ENCODE peak calls at places on chromosomes 6 and 20, in ten cellular contexts. A, E, Z, S, C, P, X, R, G and M are unnamed samples.

GRCh38 chr20:38275815-38276550 is 15.4 kb upstream of the KIAA1755 start:
- DNase-seq in C (no peak), S (no peak), P (no peak), X (peak), G (no peak), Z (no peak), E (peak), R (no peak), A (no peak), M (peak)

GRCh38 chr6:87482382-87482781 is 9.6 kb downstream of the SLC35A1 start:
- DNase-seq in C (no peak), A (no peak), S (no peak), P (no peak), E (no peak), X (no peak), G (no peak), R (no peak), Z (no peak), M (no peak)

GRCh38 chr6:8707956-8708772 is 272.8 kb upstream of the SLC35B3 start:
- DNase-seq in S (no peak), Z (no peak), X (peak), P (no peak), E (peak), R (peak), G (peak), A (peak), C (peak), M (no peak)

GRCh38 chr20:51497542-51498467 is 44.7 kb downstream of the NFATC2 start:
- DNase-seq in X (no peak), C (no peak), A (no peak), S (no peak), G (no peak), Z (peak), R (no peak), P (peak), E (peak), M (no peak)

GRCh38 chr6:105769987-105770386 is 316.1 kb upstream of the PRDM1 start:
- DNase-seq in E (no peak), A (no peak), R (no peak), X (no peak), P (no peak), Z (no peak), G (no peak), S (no peak), C (no peak), M (no peak)

GRCh38 chr6:30782425-30783014 is 38.2 kb upstream of the IER3 start:
- DNase-seq in P (no peak), E (peak), R (no peak), G (no peak), S (no peak), A (no peak), C (no peak), Z (no peak), X (no peak), M (no peak)

GRCh38 chr6:170248861-170249600 is 41.8 kb downstream of the DLL1 start:
- DNase-seq in G (no peak), P (no peak), S (no peak), A (no peak), C (no peak), R (no peak), X (no peak), E (no peak), Z (no peak), M (no peak)

GRCh38 chr20:38212806-38213606 is 47.5 kb downstream of the KIAA1755 start:
- DNase-seq in S (no peak), P (no peak), G (no peak), R (no peak), C (peak), A (no peak), E (no peak), X (no peak), Z (no peak), M (no peak)

GRCh38 chr6:30156262-30156599 is 4.8 kb downstream of the TRIM10 start:
- DNase-seq in S (no peak), P (no peak), E (peak), Z (no peak), R (no peak), G (peak), A (no peak), X (no peak), C (no peak), M (no peak)

GRCh38 chr6:144447487-144447886 is 162.4 kb downstream of the UTRN start:
- DNase-seq in P (no peak), Z (no peak), S (no peak), G (no peak), C (no peak), R (no peak), A (no peak), X (no peak), E (peak), M (peak)

GRCh38 chr6:47278545-47278944 is 31.2 kb downstream of the TNFRSF21 start:
- DNase-seq in S (no peak), C (no peak), X (no peak), P (no peak), G (peak), Z (no peak), A (no peak), R (no peak), E (no peak), M (no peak)

GRCh38 chr6:127192911-127193503 is 73.7 kb upstream of the RNF146 start:
- DNase-seq in G (no peak), Z (no peak), X (no peak), C (no peak), R (no peak), A (no peak), P (no peak), S (no peak), E (peak), M (no peak)

GRCh38 chr6:145070791-145071190 is 664.5 kb downstream of the EPM2A start:
- DNase-seq in G (no peak), R (no peak), E (no peak), A (no peak), Z (no peak), C (no peak), X (no peak), S (no peak), P (no peak), M (no peak)

GRCh38 chr6:41675176-41675767 is 37.0 kb downstream of the MDFI start:
- DNase-seq in S (no peak), X (no peak), P (no peak), R (no peak), G (peak), E (no peak), Z (no peak), C (no peak), A (no peak), M (no peak)

GRCh38 chr6:108171291-108171917 is 5.6 kb downstream of the NR2E1 start:
- DNase-seq in G (no peak), X (no peak), P (no peak), A (no peak), Z (no peak), S (no peak), R (no peak), C (no peak), E (no peak), M (no peak)

GRCh38 chr20:9506964-9507369 is 7.4 kb upstream of the LAMP5 start:
- DNase-seq in A (no peak), Z (no peak), X (no peak), R (no peak), P (no peak), C (no peak), G (no peak), E (no peak), S (no peak), M (no peak)

GRCh38 chr20:51106011-51106410 is 83.1 kb upstream of the KCNG1 start:
- DNase-seq in Z (no peak), R (no peak), S (no peak), P (no peak), C (no peak), X (no peak), A (no peak), E (no peak), G (peak), M (no peak)

GRCh38 chr20:57622579-57623381 is 2.6 kb upstream of the ZBP1 start:
- DNase-seq in G (peak), S (peak), E (peak), P (peak), R (peak), C (peak), Z (peak), X (peak), A (peak), M (no peak)

GRCh38 chr6:32854376-32855178 is 585 bp downstream of the PSMB9 start:
- DNase-seq in P (peak), E (peak), A (peak), X (no peak), Z (peak), R (no peak), S (no peak), G (no peak), C (no peak), M (no peak)

GRCh38 chr20:16350465-16350864 is 222.8 kb downstream of the KIF16B start:
- DNase-seq in C (no peak), E (no peak), X (no peak), S (no peak), Z (no peak), A (no peak), P (no peak), G (no peak), R (no peak), M (no peak)

GRCh38 chr6:3438190-3439167 is 18.4 kb downstream of the SLC22A23 start:
- DNase-seq in X (peak), E (peak), Z (no peak), A (no peak), S (no peak), R (peak), C (no peak), P (no peak), G (peak), M (no peak)

GRCh38 chr20:53901064-53901463 is 169.3 kb downstream of the BCAS1 start:
- DNase-seq in A (no peak), C (no peak), X (no peak), S (no peak), R (no peak), G (no peak), Z (no peak), E (peak), P (no peak), M (no peak)

GRCh38 chr6:37915463-37915862 is 95.9 kb downstream of the ZFAND3 start:
- DNase-seq in Z (no peak), S (no peak), R (no peak), X (no peak), C (no peak), A (no peak), E (no peak), G (no peak), P (no peak), M (no peak)

GRCh38 chr20:48799315-48800105 is 28.3 kb downstream of the PREX1 start:
- DNase-seq in X (no peak), A (no peak), R (no peak), P (no peak), Z (no peak), E (no peak), S (no peak), G (no peak), C (peak), M (no peak)

GRCh38 chr6:23533954-23534725 is 591.9 kb upstream of the NRSN1 start:
- DNase-seq in E (no peak), R (no peak), S (no peak), A (no peak), X (no peak), G (peak), Z (no peak), P (no peak), C (no peak), M (no peak)

GRCh38 chr6:81401970-81402690 is 350.4 kb downstream of the TENT5A start:
- DNase-seq in E (no peak), S (no peak), G (no peak), C (no peak), R (no peak), X (no peak), A (no peak), Z (no peak), P (no peak), M (no peak)

GRCh38 chr20:19397676-19398075 is 185.2 kb downstream of the SLC24A3 start:
- DNase-seq in P (no peak), X (no peak), E (no peak), S (no peak), Z (no peak), G (no peak), A (no peak), R (no peak), C (no peak), M (no peak)

GRCh38 chr6:35948725-35949124 is 27.8 kb upstream of the SRPK1 start:
- DNase-seq in C (no peak), X (no peak), R (no peak), S (no peak), E (peak), A (no peak), Z (peak), P (no peak), G (peak), M (no peak)

GRCh38 chr20:41121399-41121798 is 15.9 kb upstream of the PLCG1 start:
- DNase-seq in G (no peak), Z (no peak), X (no peak), P (no peak), C (no peak), S (no peak), A (no peak), E (no peak), R (no peak), M (no peak)

GRCh38 chr6:27752038-27752885 is 159.9 kb downstream of the OR2B2 start:
- DNase-seq in G (peak), Z (peak), R (peak), X (peak), E (peak), A (peak), C (peak), P (peak), S (no peak), M (peak)

GRCh38 chr6:152127429-152128165 is 320.1 kb downstream of the ESR1 start:
- DNase-seq in Z (no peak), A (no peak), R (no peak), S (no peak), P (no peak), G (no peak), X (no peak), C (no peak), E (no peak), M (no peak)

GRCh38 chr20:44129996-44130718 is 56.8 kb downstream of the JPH2 start:
- DNase-seq in X (no peak), G (no peak), C (no peak), S (no peak), E (peak), R (no peak), A (no peak), Z (no peak), P (no peak), M (no peak)

GRCh38 chr6:101401792-101402617 is 8.5 kb downstream of the GRIK2 start:
- DNase-seq in R (no peak), Z (no peak), E (no peak), A (no peak), G (peak), C (peak), X (peak), P (no peak), S (no peak), M (no peak)

GRCh38 chr6:50602191-50602810 is 111.0 kb upstream of the TFAP2D start:
- DNase-seq in A (no peak), Z (no peak), R (no peak), X (peak), P (peak), G (peak), E (peak), C (no peak), S (no peak), M (peak)

GRCh38 chr6:54194067-54194466 is 82.8 kb downstream of the MLIP start:
- DNase-seq in C (no peak), A (no peak), G (no peak), X (no peak), P (no peak), E (peak), R (no peak), S (no peak), Z (no peak), M (no peak)

GRCh38 chr20:43102394-43102793 is 87.3 kb downstream of the PTPRT start:
- DNase-seq in C (no peak), Z (peak), A (no peak), S (no peak), X (no peak), R (no peak), E (no peak), G (no peak), P (no peak), M (no peak)